ENCODE peak calls at places on chromosome 10, in nine cellular contexts. One of them, this sample, is unnamed.

GRCh38 chr10:67779455-67780205 is 58.4 kb downstream of the DNAJC12 start:
- DNase-seq in LoVo: peak
- DNase-seq in NB4: peak
- DNase-seq in activated CD4-positive, CD25-positive, alpha-beta regulatory T cell: peak
- DNase-seq in nephron progenitor cell: peak
- DNase-seq in NCI-H1436: peak
- DNase-seq in kidney: no peak
- DNase-seq in activated naive CD4-positive, alpha-beta T cell: peak
- DNase-seq in HFFc6: peak
- DNase-seq in this sample: peak

GRCh38 chr10:72615985-72616384 is 9.9 kb downstream of the MICU1 start:
- DNase-seq in nephron progenitor cell: no peak
- DNase-seq in activated naive CD4-positive, alpha-beta T cell: no peak
- DNase-seq in kidney: no peak
- DNase-seq in NCI-H1436: no peak
- DNase-seq in activated CD4-positive, CD25-positive, alpha-beta regulatory T cell: no peak
- DNase-seq in LoVo: no peak
- DNase-seq in NB4: no peak
- DNase-seq in HFFc6: no peak
- DNase-seq in this sample: no peak

GRCh38 chr10:85604884-85605283 is 761.7 kb downstream of the GRID1 start:
- DNase-seq in activated CD4-positive, CD25-positive, alpha-beta regulatory T cell: no peak
- DNase-seq in nephron progenitor cell: no peak
- DNase-seq in kidney: no peak
- DNase-seq in NB4: no peak
- DNase-seq in LoVo: no peak
- DNase-seq in activated naive CD4-positive, alpha-beta T cell: no peak
- DNase-seq in HFFc6: no peak
- DNase-seq in NCI-H1436: no peak
- DNase-seq in this sample: no peak

GRCh38 chr10:93379366-93380042 is 102.6 kb downstream of the MYOF start:
- DNase-seq in activated CD4-positive, CD25-positive, alpha-beta regulatory T cell: no peak
- DNase-seq in LoVo: no peak
- DNase-seq in HFFc6: peak
- DNase-seq in activated naive CD4-positive, alpha-beta T cell: no peak
- DNase-seq in nephron progenitor cell: no peak
- DNase-seq in NB4: peak
- DNase-seq in kidney: no peak
- DNase-seq in NCI-H1436: no peak
- DNase-seq in this sample: no peak

GRCh38 chr10:1217661-1218060 is 161.5 kb downstream of the WDR37 start:
- DNase-seq in NB4: no peak
- DNase-seq in LoVo: no peak
- DNase-seq in kidney: no peak
- DNase-seq in HFFc6: no peak
- DNase-seq in activated CD4-positive, CD25-positive, alpha-beta regulatory T cell: no peak
- DNase-seq in nephron progenitor cell: no peak
- DNase-seq in NCI-H1436: no peak
- DNase-seq in activated naive CD4-positive, alpha-beta T cell: no peak
- DNase-seq in this sample: no peak

GRCh38 chr10:35546824-35547225 is 58.3 kb upstream of the GJD4 start:
- DNase-seq in NB4: no peak
- DNase-seq in LoVo: peak
- DNase-seq in NCI-H1436: no peak
- DNase-seq in activated naive CD4-positive, alpha-beta T cell: no peak
- DNase-seq in HFFc6: peak
- DNase-seq in nephron progenitor cell: no peak
- DNase-seq in activated CD4-positive, CD25-positive, alpha-beta regulatory T cell: no peak
- DNase-seq in kidney: no peak
- DNase-seq in this sample: peak

GRCh38 chr10:58951750-58952149 is 224.7 kb upstream of the PHYHIPL start:
- DNase-seq in activated naive CD4-positive, alpha-beta T cell: no peak
- DNase-seq in kidney: no peak
- DNase-seq in nephron progenitor cell: no peak
- DNase-seq in NB4: no peak
- DNase-seq in HFFc6: peak
- DNase-seq in NCI-H1436: no peak
- DNase-seq in LoVo: no peak
- DNase-seq in activated CD4-positive, CD25-positive, alpha-beta regulatory T cell: no peak
- DNase-seq in this sample: no peak

GRCh38 chr10:28587270-28587969 is 54.5 kb downstream of the WAC start:
- DNase-seq in kidney: no peak
- DNase-seq in activated naive CD4-positive, alpha-beta T cell: no peak
- DNase-seq in LoVo: no peak
- DNase-seq in NB4: peak
- DNase-seq in activated CD4-positive, CD25-positive, alpha-beta regulatory T cell: no peak
- DNase-seq in HFFc6: no peak
- DNase-seq in NCI-H1436: no peak
- DNase-seq in nephron progenitor cell: no peak
- DNase-seq in this sample: peak

GRCh38 chr10:43843331-43844101 is 194.8 kb upstream of the ZNF32 start:
- DNase-seq in HFFc6: peak
- DNase-seq in LoVo: no peak
- DNase-seq in activated naive CD4-positive, alpha-beta T cell: no peak
- DNase-seq in kidney: peak
- DNase-seq in NCI-H1436: no peak
- DNase-seq in NB4: peak
- DNase-seq in nephron progenitor cell: no peak
- DNase-seq in activated CD4-positive, CD25-positive, alpha-beta regulatory T cell: no peak
- DNase-seq in this sample: peak

GRCh38 chr10:86287966-86288579 is 78.5 kb downstream of the GRID1 start:
- DNase-seq in HFFc6: no peak
- DNase-seq in activated CD4-positive, CD25-positive, alpha-beta regulatory T cell: no peak
- DNase-seq in LoVo: no peak
- DNase-seq in nephron progenitor cell: no peak
- DNase-seq in activated naive CD4-positive, alpha-beta T cell: no peak
- DNase-seq in kidney: no peak
- DNase-seq in NB4: peak
- DNase-seq in NCI-H1436: peak
- DNase-seq in this sample: no peak

GRCh38 chr10:80160361-80161128 is 28.0 kb downstream of the PLAC9 start:
- DNase-seq in kidney: no peak
- DNase-seq in NB4: no peak
- DNase-seq in activated CD4-positive, CD25-positive, alpha-beta regulatory T cell: no peak
- DNase-seq in HFFc6: no peak
- DNase-seq in LoVo: no peak
- DNase-seq in activated naive CD4-positive, alpha-beta T cell: no peak
- DNase-seq in nephron progenitor cell: no peak
- DNase-seq in NCI-H1436: no peak
- DNase-seq in this sample: no peak

This sample was measured in osteoblast.